ENCODE peak calls at places on chromosomes 13 and 19, in ten cellular contexts. One of them, this sample, is unnamed.

GRCh38 chr19:3162418-3163229 is 15.9 kb upstream of the S1PR4 start:
- DNase-seq in A549: peak; percentile 53
- DNase-seq in Peyer's patch: no peak
- DNase-seq in uterus: no peak
- DNase-seq in ovary: no peak
- DNase-seq in body of pancreas: no peak
- DNase-seq in breast epithelium: no peak
- DNase-seq in stomach: no peak
- DNase-seq in K562: peak; percentile 71
- DNase-seq in IMR-90: no peak
- DNase-seq in this sample: no peak

GRCh38 chr19:16198363-16198636 is 589 bp downstream of the AP1M1 start:
- DNase-seq in A549: no peak
- DNase-seq in Peyer's patch: peak; percentile 77
- DNase-seq in uterus: no peak
- DNase-seq in ovary: no peak
- DNase-seq in body of pancreas: no peak
- DNase-seq in breast epithelium: no peak
- DNase-seq in stomach: no peak
- DNase-seq in K562: peak; percentile 22
- DNase-seq in IMR-90: no peak
- DNase-seq in this sample: no peak

GRCh38 chr13:78742659-78743058 is 83.7 kb upstream of the OBI1 start:
- DNase-seq in A549: no peak
- DNase-seq in Peyer's patch: no peak
- DNase-seq in uterus: no peak
- DNase-seq in ovary: no peak
- DNase-seq in body of pancreas: no peak
- DNase-seq in breast epithelium: no peak
- DNase-seq in stomach: no peak
- DNase-seq in K562: no peak
- DNase-seq in IMR-90: no peak
- DNase-seq in this sample: no peak

GRCh38 chr13:33571618-33572017 is 246.3 kb upstream of the RFC3 start:
- DNase-seq in A549: no peak
- DNase-seq in Peyer's patch: no peak
- DNase-seq in uterus: no peak
- DNase-seq in ovary: no peak
- DNase-seq in body of pancreas: no peak
- DNase-seq in breast epithelium: no peak
- DNase-seq in stomach: no peak
- DNase-seq in K562: no peak
- DNase-seq in IMR-90: no peak
- DNase-seq in this sample: no peak

GRCh38 chr19:9061879-9062278 is 25.0 kb upstream of the OR1M1 start:
- DNase-seq in A549: no peak
- DNase-seq in Peyer's patch: no peak
- DNase-seq in uterus: peak; percentile 23
- DNase-seq in ovary: no peak
- DNase-seq in body of pancreas: no peak
- DNase-seq in breast epithelium: no peak
- DNase-seq in stomach: no peak
- DNase-seq in K562: no peak
- DNase-seq in IMR-90: no peak
- DNase-seq in this sample: no peak

GRCh38 chr13:85137516-85137915 is 661.7 kb downstream of the SLITRK6 start:
- DNase-seq in A549: no peak
- DNase-seq in Peyer's patch: no peak
- DNase-seq in uterus: no peak
- DNase-seq in ovary: no peak
- DNase-seq in body of pancreas: no peak
- DNase-seq in breast epithelium: no peak
- DNase-seq in stomach: no peak
- DNase-seq in K562: no peak
- DNase-seq in IMR-90: no peak
- DNase-seq in this sample: no peak

GRCh38 chr13:48315981-48316380 is 12.4 kb downstream of the RB1 start:
- DNase-seq in A549: no peak
- DNase-seq in Peyer's patch: no peak
- DNase-seq in uterus: no peak
- DNase-seq in ovary: no peak
- DNase-seq in body of pancreas: no peak
- DNase-seq in breast epithelium: no peak
- DNase-seq in stomach: no peak
- DNase-seq in K562: no peak
- DNase-seq in IMR-90: no peak
- DNase-seq in this sample: no peak

GRCh38 chr13:43143591-43143990 is 120.2 kb downstream of the DNAJC15 start:
- DNase-seq in A549: no peak
- DNase-seq in Peyer's patch: no peak
- DNase-seq in uterus: no peak
- DNase-seq in ovary: no peak
- DNase-seq in body of pancreas: no peak
- DNase-seq in breast epithelium: no peak
- DNase-seq in stomach: no peak
- DNase-seq in K562: no peak
- DNase-seq in IMR-90: no peak
- DNase-seq in this sample: no peak

GRCh38 chr13:94195715-94196114 is 283.8 kb downstream of the DCT start:
- DNase-seq in A549: no peak
- DNase-seq in Peyer's patch: no peak
- DNase-seq in uterus: no peak
- DNase-seq in ovary: no peak
- DNase-seq in body of pancreas: no peak
- DNase-seq in breast epithelium: no peak
- DNase-seq in stomach: no peak
- DNase-seq in K562: no peak
- DNase-seq in IMR-90: peak; percentile 96
- DNase-seq in this sample: no peak

GRCh38 chr13:105165449-105166125 is 1369.9 kb downstream of the EFNB2 start:
- DNase-seq in A549: no peak
- DNase-seq in Peyer's patch: no peak
- DNase-seq in uterus: no peak
- DNase-seq in ovary: no peak
- DNase-seq in body of pancreas: no peak
- DNase-seq in breast epithelium: no peak
- DNase-seq in stomach: no peak
- DNase-seq in K562: no peak
- DNase-seq in IMR-90: no peak
- DNase-seq in this sample: no peak

GRCh38 chr13:95199896-95200295 is 101.4 kb downstream of the ABCC4 start:
- DNase-seq in A549: no peak
- DNase-seq in Peyer's patch: no peak
- DNase-seq in uterus: no peak
- DNase-seq in ovary: no peak
- DNase-seq in body of pancreas: no peak
- DNase-seq in breast epithelium: no peak
- DNase-seq in stomach: no peak
- DNase-seq in K562: no peak
- DNase-seq in IMR-90: no peak
- DNase-seq in this sample: no peak

GRCh38 chr19:50759886-50760285 is 10.4 kb upstream of the GPR32 start:
- DNase-seq in A549: peak; percentile 55
- DNase-seq in Peyer's patch: no peak
- DNase-seq in uterus: no peak
- DNase-seq in ovary: no peak
- DNase-seq in body of pancreas: no peak
- DNase-seq in breast epithelium: no peak
- DNase-seq in stomach: no peak
- DNase-seq in K562: peak; percentile 79
- DNase-seq in IMR-90: peak; percentile 32
- DNase-seq in this sample: no peak

GRCh38 chr13:33230178-33230881 is 55.2 kb downstream of the STARD13 start:
- DNase-seq in A549: no peak
- DNase-seq in Peyer's patch: no peak
- DNase-seq in uterus: no peak
- DNase-seq in ovary: no peak
- DNase-seq in body of pancreas: no peak
- DNase-seq in breast epithelium: no peak
- DNase-seq in stomach: no peak
- DNase-seq in K562: no peak
- DNase-seq in IMR-90: peak; percentile 87
- DNase-seq in this sample: no peak

GRCh38 chr19:19514215-19514633 is 1.1 kb downstream of the TSSK6 start:
- DNase-seq in A549: no peak
- DNase-seq in Peyer's patch: no peak
- DNase-seq in uterus: no peak
- DNase-seq in ovary: peak; percentile 79
- DNase-seq in body of pancreas: peak; percentile 50
- DNase-seq in breast epithelium: no peak
- DNase-seq in stomach: no peak
- DNase-seq in K562: no peak
- DNase-seq in IMR-90: no peak
- DNase-seq in this sample: no peak

DNA sequence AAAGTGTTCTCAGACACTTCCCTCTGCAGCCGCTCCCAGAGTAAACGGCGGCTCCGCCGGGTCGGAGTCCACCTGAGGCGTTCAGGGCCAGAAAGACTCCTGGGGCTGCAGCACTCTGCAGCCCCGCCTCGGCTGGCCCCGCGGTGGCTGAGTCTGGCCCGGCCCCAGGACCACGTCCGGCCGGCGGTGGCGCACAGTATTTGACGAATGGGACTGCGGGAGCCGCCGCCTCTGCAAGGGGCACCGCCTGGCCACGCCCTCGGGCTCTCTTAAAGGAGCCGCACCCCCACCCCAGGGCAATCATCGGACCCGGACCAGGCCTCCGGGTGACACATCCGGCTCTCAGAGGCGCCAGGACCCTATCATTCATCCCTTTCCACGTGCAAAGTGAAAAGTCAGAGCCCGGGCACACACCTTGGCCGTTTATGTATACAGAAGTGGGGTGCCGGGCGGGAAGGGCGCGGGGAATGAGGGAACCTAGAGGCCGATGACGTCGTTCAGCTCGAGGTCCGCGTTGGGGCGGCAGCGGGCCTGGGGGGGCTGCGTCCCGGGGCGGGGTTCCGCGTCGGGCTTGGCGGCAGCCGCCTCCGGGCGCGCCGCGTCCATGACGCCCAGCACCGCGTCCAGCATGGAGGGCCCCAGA is 1.2 kb upstream of the LENG9 start:
- DNase-seq in A549: peak; percentile 87
- DNase-seq in Peyer's patch: peak; percentile 96
- DNase-seq in uterus: peak; percentile 75
- DNase-seq in ovary: peak; percentile 73
- DNase-seq in body of pancreas: peak; percentile 96
- DNase-seq in breast epithelium: peak; percentile 89
- DNase-seq in stomach: peak; percentile 95
- DNase-seq in K562: peak; percentile 89
- DNase-seq in IMR-90: peak; percentile 63
- DNase-seq in this sample: peak; percentile 94
- TF ChIP-seq POLR2A in A549: peak; percentile 63
- TF ChIP-seq POLR2A in Peyer's patch: peak; percentile 75
- TF ChIP-seq POLR2A in uterus: peak; percentile 29
- TF ChIP-seq POLR2A in ovary: peak; percentile 27
- TF ChIP-seq POLR2A in body of pancreas: peak; percentile 86
- TF ChIP-seq POLR2A in breast epithelium: no peak
- TF ChIP-seq POLR2A in stomach: no peak
- TF ChIP-seq POLR2A in K562: peak; percentile 79
- TF ChIP-seq POLR2A in IMR-90: no peak
- TF ChIP-seq POLR2A in this sample: no peak

GRCh38 chr13:46472384-46472783 is 80.6 kb upstream of the LRCH1 start:
- DNase-seq in A549: no peak
- DNase-seq in Peyer's patch: no peak
- DNase-seq in uterus: no peak
- DNase-seq in ovary: no peak
- DNase-seq in body of pancreas: no peak
- DNase-seq in breast epithelium: no peak
- DNase-seq in stomach: no peak
- DNase-seq in K562: no peak
- DNase-seq in IMR-90: no peak
- DNase-seq in this sample: no peak
- H3K9me3 ChIP-seq in A549: no peaks in the 10 kb centered on the region
- H3K9me3 ChIP-seq in Peyer's patch: no peaks in the 10 kb centered on the region
- H3K9me3 ChIP-seq in uterus: no peaks in the 10 kb centered on the region
- H3K9me3 ChIP-seq in ovary: no peaks in the 10 kb centered on the region
- H3K9me3 ChIP-seq in body of pancreas: no peaks in the 10 kb centered on the region
- H3K9me3 ChIP-seq in breast epithelium: no peaks in the 10 kb centered on the region
- H3K9me3 ChIP-seq in stomach: no peaks in the 10 kb centered on the region
- H3K9me3 ChIP-seq in K562: no peaks in the 10 kb centered on the region
- H3K9me3 ChIP-seq in IMR-90: no peaks in the 10 kb centered on the region
- H3K9me3 ChIP-seq in this sample: no peaks in the 10 kb centered on the region

GRCh38 chr19:1746401-1747284 is 6.7 kb upstream of the ONECUT3 start:
- DNase-seq in A549: peak; percentile 65
- DNase-seq in Peyer's patch: no peak
- DNase-seq in uterus: no peak
- DNase-seq in ovary: no peak
- DNase-seq in body of pancreas: no peak
- DNase-seq in breast epithelium: no peak
- DNase-seq in stomach: peak; percentile 29
- DNase-seq in K562: no peak
- DNase-seq in IMR-90: peak; percentile 13
- DNase-seq in this sample: no peak

GRCh38 chr19:1742989-1743696 is 10.2 kb upstream of the ONECUT3 start:
- DNase-seq in A549: no peak
- DNase-seq in Peyer's patch: no peak
- DNase-seq in uterus: no peak
- DNase-seq in ovary: no peak
- DNase-seq in body of pancreas: no peak
- DNase-seq in breast epithelium: no peak
- DNase-seq in stomach: no peak
- DNase-seq in K562: no peak
- DNase-seq in IMR-90: no peak
- DNase-seq in this sample: no peak

GRCh38 chr19:1744133-1744665 is 9.1 kb upstream of the ONECUT3 start:
- DNase-seq in A549: no peak
- DNase-seq in Peyer's patch: no peak
- DNase-seq in uterus: no peak
- DNase-seq in ovary: no peak
- DNase-seq in body of pancreas: no peak
- DNase-seq in breast epithelium: no peak
- DNase-seq in stomach: no peak
- DNase-seq in K562: no peak
- DNase-seq in IMR-90: no peak
- DNase-seq in this sample: no peak

GRCh38 chr19:1745589-1746031 is 7.7 kb upstream of the ONECUT3 start:
- DNase-seq in A549: no peak
- DNase-seq in Peyer's patch: no peak
- DNase-seq in uterus: no peak
- DNase-seq in ovary: no peak
- DNase-seq in body of pancreas: no peak
- DNase-seq in breast epithelium: no peak
- DNase-seq in stomach: no peak
- DNase-seq in K562: no peak
- DNase-seq in IMR-90: no peak
- DNase-seq in this sample: no peak

GRCh38 chr19:1744822-1745563 is 8.3 kb upstream of the ONECUT3 start:
- DNase-seq in A549: no peak
- DNase-seq in Peyer's patch: no peak
- DNase-seq in uterus: no peak
- DNase-seq in ovary: no peak
- DNase-seq in body of pancreas: no peak
- DNase-seq in breast epithelium: no peak
- DNase-seq in stomach: no peak
- DNase-seq in K562: no peak
- DNase-seq in IMR-90: no peak
- DNase-seq in this sample: no peak
- H3K4me3 ChIP-seq in A549: peak overlapping the region; percentile 26
- H3K4me3 ChIP-seq in Peyer's patch: no peak overlapping the region
- H3K4me3 ChIP-seq in uterus: no peak overlapping the region
- H3K4me3 ChIP-seq in ovary: no peak overlapping the region
- H3K4me3 ChIP-seq in body of pancreas: no peak overlapping the region
- H3K4me3 ChIP-seq in breast epithelium: no peak overlapping the region
- H3K4me3 ChIP-seq in stomach: no peak overlapping the region
- H3K4me3 ChIP-seq in K562: no peak overlapping the region
- H3K4me3 ChIP-seq in IMR-90: no peak overlapping the region
- H3K4me3 ChIP-seq in this sample: no peak overlapping the region

GRCh38 chr19:6464070-6464873 is at the start of gene CRB3:
- DNase-seq in A549: peak; percentile 40
- DNase-seq in Peyer's patch: peak; percentile 95
- DNase-seq in uterus: no peak
- DNase-seq in ovary: no peak
- DNase-seq in body of pancreas: peak; percentile 97
- DNase-seq in breast epithelium: peak; percentile 86
- DNase-seq in stomach: peak; percentile 96
- DNase-seq in K562: no peak
- DNase-seq in IMR-90: no peak
- DNase-seq in this sample: no peak
- TF ChIP-seq POLR2A in A549: no peak
- TF ChIP-seq POLR2A in Peyer's patch: peak; percentile 88
- TF ChIP-seq POLR2A in uterus: no peak
- TF ChIP-seq POLR2A in ovary: no peak
- TF ChIP-seq POLR2A in body of pancreas: peak; percentile 83
- TF ChIP-seq POLR2A in breast epithelium: no peak
- TF ChIP-seq POLR2A in stomach: no peak
- TF ChIP-seq POLR2A in K562: no peak
- TF ChIP-seq POLR2A in IMR-90: no peak
- TF ChIP-seq POLR2A in this sample: no peak

This sample was measured in vagina.